ENCODE peak calls at places on chromosome 20, in ten cellular contexts. B is foreskin fibroblast; P is fibroblast of lung; A is CD8-positive, alpha-beta T cell; M is HCT116; C is GM12864; Q is lower leg skin; U is mammary epithelial cell; O is heart right ventricle; X is ovary. Y is an unnamed sample.

GRCh38 chr20:60461993-60462392 is 503.8 kb downstream of the CDH26 start:
- DNase-seq in U (no peak), O (no peak), B (no peak), P (no peak), A (no peak), Q (no peak), X (no peak), C (no peak), M (no peak), Y (no peak)

GRCh38 chr20:57927376-57927775 is 217.6 kb upstream of the PMEPA1 start:
- DNase-seq in P (no peak), U (no peak), C (no peak), B (no peak), A (no peak), Q (no peak), X (no peak), O (no peak), M (no peak), Y (no peak)

GRCh38 chr20:63543733-63544132 is 3.8 kb downstream of the SRMS start:
- DNase-seq in Q (no peak), U (no peak), M (no peak), O (no peak), B (no peak), A (no peak), X (no peak), C (no peak), P (no peak), Y (no peak)

GRCh38 chr20:9081423-9081966 is 12.6 kb downstream of the PLCB4 start:
- DNase-seq in O (no peak), P (no peak), Q (no peak), M (no peak), U (no peak), B (peak), X (no peak), A (no peak), C (no peak), Y (no peak)

GRCh38 chr20:63552481-63553249 is 1.3 kb upstream of the FNDC11 start:
- DNase-seq in X (no peak), Q (no peak), C (peak), A (peak), B (no peak), M (no peak), O (no peak), P (no peak), U (peak), Y (no peak)

GRCh38 chr20:41308290-41308691 is 9.2 kb downstream of the ZHX3 start:
- DNase-seq in U (peak), B (peak), P (peak), M (no peak), O (no peak), A (no peak), C (no peak), X (no peak), Q (no peak), Y (no peak)

GRCh38 chr20:59094576-59094975 is 52.0 kb upstream of the PRELID3B start:
- DNase-seq in M (no peak), P (no peak), B (no peak), U (no peak), O (no peak), A (no peak), X (no peak), C (no peak), Q (no peak), Y (no peak)

GRCh38 chr20:20364016-20364746 is 3.7 kb upstream of the INSM1 start:
- DNase-seq in M (no peak), P (no peak), O (no peak), C (no peak), U (no peak), Q (no peak), A (no peak), B (no peak), X (no peak), Y (no peak)

GRCh38 chr20:59063358-59064213 is 21.0 kb upstream of the PRELID3B start:
- DNase-seq in O (peak), B (peak), P (peak), U (peak), A (no peak), M (peak), C (no peak), Q (no peak), X (peak), Y (no peak)

GRCh38 chr20:48904566-48905321 is 16.8 kb upstream of the ARFGEF2 start:
- DNase-seq in A (peak), B (peak), U (peak), X (peak), M (peak), P (peak), C (no peak), Q (peak), O (peak), Y (no peak)

GRCh38 chr20:62360854-62361798 is 6.0 kb downstream of the LAMA5 start:
- DNase-seq in B (no peak), Q (peak), P (no peak), O (peak), X (peak), M (no peak), C (no peak), U (no peak), A (no peak), Y (peak)

GRCh38 chr20:36340593-36340990 is 34.5 kb downstream of the DLGAP4 start:
- DNase-seq in C (no peak), A (no peak), X (no peak), B (no peak), P (no peak), U (no peak), Q (no peak), M (no peak), O (no peak), Y (no peak)

GRCh38 chr20:57910716-57911115 is 200.9 kb upstream of the PMEPA1 start:
- DNase-seq in Q (no peak), M (no peak), C (no peak), O (no peak), B (no peak), X (no peak), A (no peak), U (no peak), P (no peak), Y (no peak)

GRCh38 chr20:38043512-38044300 is 10.2 kb downstream of the RPRD1B start:
- DNase-seq in O (no peak), M (no peak), P (peak), U (peak), B (peak), Q (no peak), X (no peak), C (no peak), A (no peak), Y (no peak)

GRCh38 chr20:50348118-50348517 is 157.5 kb downstream of the CEBPB start:
- DNase-seq in B (no peak), P (no peak), U (no peak), M (no peak), Q (peak), O (peak), X (no peak), A (no peak), C (no peak), Y (no peak)

GRCh38 chr20:34022154-34022842 is 28.6 kb downstream of the RALY start:
- DNase-seq in X (no peak), Q (no peak), U (peak), P (peak), B (no peak), C (peak), A (no peak), O (no peak), M (peak), Y (no peak)

GRCh38 chr20:58852559-58853271 is at the start of gene GNAS:
- DNase-seq in C (no peak), M (no peak), Q (no peak), B (peak), P (peak), O (peak), X (no peak), U (peak), A (no peak), Y (no peak)

GRCh38 chr20:33443512-33444239 is at the start of gene SNTA1:
- DNase-seq in B (peak), A (peak), X (peak), C (no peak), P (peak), M (no peak), O (peak), Q (peak), U (peak), Y (peak)

GRCh38 chr20:24084281-24084680 is 95.7 kb upstream of the GGTLC1 start:
- DNase-seq in X (no peak), O (no peak), M (no peak), U (no peak), Q (no peak), P (no peak), B (no peak), A (no peak), C (no peak), Y (no peak)

GRCh38 chr20:1842281-1842680 is 52.9 kb upstream of the SIRPA start:
- DNase-seq in A (no peak), M (no peak), B (no peak), Q (no peak), U (no peak), P (no peak), C (no peak), X (no peak), O (no peak), Y (no peak)

GRCh38 chr20:17215167-17215566 is 11.7 kb upstream of the PCSK2 start:
- DNase-seq in M (no peak), X (no peak), Q (no peak), A (no peak), B (no peak), P (no peak), C (no peak), U (no peak), O (no peak), Y (no peak)

GRCh38 chr20:25470045-25470444 is 62.6 kb downstream of the GINS1 start:
- DNase-seq in O (no peak), B (peak), A (peak), M (peak), C (peak), P (peak), X (no peak), Q (no peak), U (peak), Y (no peak)

GRCh38 chr20:25315418-25316210 is 67.7 kb downstream of the PYGB start:
- DNase-seq in U (peak), O (no peak), B (no peak), M (no peak), A (no peak), X (no peak), P (no peak), Q (peak), C (no peak), Y (no peak)

GRCh38 chr20:16619953-16620352 is 46.7 kb upstream of the KIF16B start:
- DNase-seq in P (no peak), M (no peak), A (no peak), Q (no peak), U (no peak), O (no peak), X (no peak), C (no peak), B (no peak), Y (no peak)

GRCh38 chr20:58306421-58307261 is 2.9 kb upstream of the RAB22A start:
- DNase-seq in X (no peak), B (peak), A (peak), P (no peak), C (peak), U (peak), Q (no peak), O (peak), M (no peak), Y (no peak)

GRCh38 chr20:47493175-47493953 is 8.3 kb upstream of the NCOA3 start:
- DNase-seq in O (peak), A (no peak), P (peak), M (peak), U (peak), X (peak), B (peak), Q (peak), C (no peak), Y (peak)

GRCh38 chr20:36206068-36206467 is 30.2 kb upstream of the AAR2 start:
- DNase-seq in O (no peak), A (no peak), B (no peak), C (no peak), P (no peak), M (no peak), U (no peak), Q (no peak), X (no peak), Y (no peak)

GRCh38 chr20:13700761-13701160 is 62.0 kb upstream of the TASP1 start:
- DNase-seq in B (no peak), A (no peak), C (no peak), O (no peak), X (no peak), U (no peak), Q (no peak), M (no peak), P (no peak), Y (no peak)

GRCh38 chr20:57958050-57958420 is 248.2 kb upstream of the PMEPA1 start:
- DNase-seq in A (no peak), O (no peak), M (no peak), U (no peak), B (no peak), Q (no peak), P (no peak), C (no peak), X (no peak), Y (no peak)

GRCh38 chr20:416950-417800 is 9.1 kb downstream of the RBCK1 start:
- DNase-seq in P (no peak), B (no peak), A (no peak), C (no peak), M (no peak), O (no peak), U (no peak), X (no peak), Q (no peak), Y (no peak)

GRCh38 chr20:19757973-19758887 is at the start of gene RIN2:
- DNase-seq in P (peak), B (peak), C (no peak), U (peak), X (peak), Q (peak), M (peak), A (no peak), O (peak), Y (peak)

GRCh38 chr20:57650266-57650665 is 30.0 kb upstream of the ZBP1 start:
- DNase-seq in O (peak), Q (peak), P (no peak), A (no peak), U (no peak), B (no peak), C (no peak), X (no peak), M (no peak), Y (peak)

GRCh38 chr20:4854502-4854901 is 132.8 kb downstream of the PRND start:
- DNase-seq in O (no peak), U (no peak), B (no peak), C (no peak), M (no peak), X (no peak), Q (no peak), A (no peak), P (no peak), Y (no peak)

DNA sequence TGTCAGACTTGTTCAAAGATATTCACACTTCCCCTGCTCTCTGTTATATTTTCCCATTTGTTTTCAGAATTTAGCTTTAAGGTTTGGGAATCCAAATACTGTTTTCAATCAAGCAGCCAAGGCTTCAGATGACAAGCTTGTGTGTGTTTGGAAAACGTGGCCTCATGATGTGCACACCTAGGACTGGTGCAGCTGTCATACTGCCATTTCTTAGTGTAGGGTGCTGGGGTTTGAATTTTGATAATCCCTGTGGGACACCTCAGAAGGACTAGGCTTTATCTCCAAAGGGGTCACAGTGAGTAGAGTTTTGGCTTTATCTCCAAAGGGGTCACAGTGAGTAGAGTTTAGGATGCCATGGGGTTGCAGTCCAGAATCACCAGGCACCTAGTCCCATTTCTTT is 65.3 kb upstream of the JAG1 start:
- DNase-seq in M (no peak), X (no peak), O (no peak), U (no peak), P (no peak), A (no peak), C (no peak), Q (no peak), B (no peak), Y (no peak)
- H3K4me3 ChIP-seq in M (no peak), X (peak), O (peak), U (no peak), P (peak), A (no peak), C (no peak), Q (no peak), B (no peak), Y (peak)

DNA sequence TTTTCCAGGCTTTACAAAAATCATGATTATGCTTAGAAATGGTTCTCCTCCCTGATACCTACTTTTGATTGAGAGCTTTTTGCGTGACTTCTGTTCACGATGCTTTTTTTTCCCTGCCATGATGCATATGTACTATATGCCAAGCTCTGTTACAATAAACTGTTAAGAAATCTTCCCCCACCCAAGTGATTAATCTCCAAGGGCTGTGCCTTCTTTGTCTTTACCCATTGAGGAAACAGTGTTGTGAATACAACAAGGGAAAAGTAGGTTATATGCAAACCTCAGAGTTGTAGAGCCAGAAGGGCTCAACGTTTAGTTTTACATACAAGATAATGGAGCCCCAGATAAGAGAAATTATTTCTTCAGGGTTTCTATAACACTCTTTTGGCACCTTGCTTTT is 34.1 kb upstream of the MYLK2 start:
- DNase-seq in U (no peak), Q (no peak), C (no peak), P (no peak), M (no peak), O (no peak), A (no peak), X (no peak), B (peak), Y (no peak)
- TF ChIP-seq CTCF in U (no peak), Q (no peak), C (no peak), P (no peak), M (no peak), O (no peak), A (no peak), X (no peak), B (no peak), Y (no peak)

DNA sequence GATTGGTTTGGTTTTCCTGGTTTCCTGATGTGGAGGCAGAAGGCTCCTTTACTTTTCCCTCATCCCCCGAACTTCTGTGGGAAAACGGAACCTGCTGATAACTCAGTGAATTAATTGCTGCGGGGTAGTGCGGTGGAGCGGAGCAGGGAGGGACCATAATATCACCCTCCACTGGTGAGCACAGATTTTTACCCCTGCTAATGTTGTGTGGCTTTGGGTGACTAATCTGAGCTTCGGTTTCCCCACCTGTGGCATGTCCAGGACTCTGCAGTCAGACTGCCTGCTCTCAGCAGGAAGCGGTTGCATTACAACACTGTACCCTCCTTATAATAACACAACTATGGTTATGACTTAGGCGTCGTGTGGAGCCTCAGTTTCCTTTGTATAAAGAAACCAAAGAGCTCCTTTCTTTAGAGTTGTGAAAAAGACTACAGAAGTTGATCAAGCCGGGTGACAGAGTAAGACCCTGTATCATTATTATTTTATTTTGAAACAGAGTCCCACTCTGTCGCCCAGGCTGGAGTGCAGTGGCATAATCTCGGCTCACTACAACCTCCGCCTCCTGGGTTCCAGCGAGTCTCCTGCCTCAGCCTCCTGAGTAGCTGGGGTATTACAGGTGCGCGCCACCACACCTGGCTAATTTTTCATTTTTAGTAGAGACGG is 2.2 kb upstream of the ID1 start:
- DNase-seq in P (peak), M (peak), U (peak), X (no peak), O (no peak), A (no peak), B (peak), C (peak), Q (no peak), Y (no peak)
- H3K4me3 ChIP-seq in P (no peak), M (peak), U (no peak), X (no peak), O (no peak), A (no peak), B (no peak), C (no peak), Q (no peak), Y (no peak)

DNA sequence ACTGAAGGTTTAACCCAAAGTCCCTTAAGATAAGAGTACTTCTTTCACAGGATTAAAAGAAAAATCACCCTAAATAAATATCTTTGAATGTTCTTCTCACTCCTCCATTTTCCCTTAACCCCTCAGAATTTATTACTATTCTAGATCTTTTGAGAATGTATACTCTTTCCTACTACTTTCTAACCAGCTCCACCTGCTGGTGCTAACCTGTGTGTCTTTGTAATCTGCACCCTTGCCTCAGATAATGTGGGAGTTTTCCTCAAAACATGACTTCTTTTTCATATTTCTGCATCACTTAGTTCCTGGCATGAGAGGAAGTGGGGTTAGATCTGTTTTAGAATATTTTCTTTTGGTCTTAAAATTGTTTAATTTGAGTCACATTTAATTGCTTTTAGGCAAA is 394.2 kb downstream of the BMP2 start:
- DNase-seq in U (peak), C (no peak), A (no peak), P (peak), Q (no peak), B (no peak), X (no peak), M (no peak), O (peak), Y (no peak)
- TF ChIP-seq CTCF in U (peak), C (no peak), A (no peak), P (no peak), Q (no peak), B (peak), X (no peak), M (peak), O (no peak), Y (no peak)

GRCh38 chr20:51801220-51801991 is 915 bp downstream of the SALL4 start:
- DNase-seq in P (peak), Q (no peak), B (no peak), C (no peak), M (no peak), X (no peak), A (no peak), O (no peak), U (no peak), Y (no peak)
- H3K4me3 ChIP-seq in P (peak), Q (no peak), B (peak), C (no peak), M (peak), X (peak), A (no peak), O (peak), U (peak), Y (peak)